ENCODE peak calls at places on chromosomes 3 and 15, in ten cellular contexts. L is effector CD4-positive, alpha-beta T cell; N is ACHN; Y is myocyte; H is left ventricle myocardium inferior; C is NCI-H524; M is T-helper 9 cell; Z is C1 segment of cervical spinal cord; S is naive B cell; W is CD8-positive, alpha-beta memory T cell. Q is an unnamed sample.

GRCh38 chr3:24363242-24363641 is 131.4 kb downstream of the THRB start:
- DNase-seq in L (no peak), N (no peak), Y (no peak), H (no peak), C (no peak), M (no peak), Z (no peak), S (no peak), W (no peak), Q (peak)

GRCh38 chr3:177102526-177102925 is 94.8 kb downstream of the TBL1XR1 start:
- DNase-seq in L (no peak), N (no peak), Y (no peak), H (no peak), C (no peak), M (no peak), Z (no peak), S (no peak), W (no peak), Q (no peak)

GRCh38 chr3:157417247-157417646 is 19.4 kb upstream of the PTX3 start:
- DNase-seq in L (no peak), N (peak), Y (peak), H (no peak), C (no peak), M (no peak), Z (no peak), S (no peak), W (no peak), Q (no peak)

GRCh38 chr3:63877737-63878393 is 14.2 kb downstream of the ATXN7 start:
- DNase-seq in L (no peak), N (no peak), Y (no peak), H (no peak), C (peak), M (no peak), Z (no peak), S (no peak), W (no peak), Q (no peak)

GRCh38 chr3:160473233-160473632 is 23.6 kb upstream of the TRIM59 start:
- DNase-seq in L (no peak), N (no peak), Y (peak), H (no peak), C (no peak), M (no peak), Z (no peak), S (no peak), W (no peak), Q (no peak)

GRCh38 chr3:59771760-59772159 is 721.9 kb upstream of the CFAP20DC start:
- DNase-seq in L (no peak), N (peak), Y (peak), H (no peak), C (no peak), M (no peak), Z (no peak), S (no peak), W (no peak), Q (no peak)

GRCh38 chr3:106341090-106341489 is 472.3 kb upstream of the CBLB start:
- DNase-seq in L (no peak), N (no peak), Y (peak), H (no peak), C (peak), M (no peak), Z (no peak), S (no peak), W (no peak), Q (no peak)

GRCh38 chr15:25890532-25890931 is 27.4 kb upstream of the ATP10A start:
- DNase-seq in L (no peak), N (no peak), Y (no peak), H (no peak), C (no peak), M (no peak), Z (no peak), S (no peak), W (no peak), Q (no peak)

GRCh38 chr15:63385911-63386531 is 4.4 kb upstream of the CA12 start:
- DNase-seq in L (no peak), N (no peak), Y (no peak), H (no peak), C (no peak), M (no peak), Z (no peak), S (no peak), W (no peak), Q (no peak)

GRCh38 chr3:29950232-29950631 is 656.2 kb upstream of the TGFBR2 start:
- DNase-seq in L (no peak), N (no peak), Y (no peak), H (no peak), C (no peak), M (no peak), Z (no peak), S (no peak), W (no peak), Q (no peak)

GRCh38 chr15:35047528-35047927 is 37.6 kb downstream of the NANOGP8 start:
- DNase-seq in L (no peak), N (peak), Y (no peak), H (no peak), C (no peak), M (no peak), Z (no peak), S (no peak), W (no peak), Q (peak)

GRCh38 chr15:62988701-62989100 is 53.8 kb upstream of the TPM1 start:
- DNase-seq in L (no peak), N (no peak), Y (no peak), H (no peak), C (no peak), M (no peak), Z (no peak), S (no peak), W (no peak), Q (no peak)

GRCh38 chr15:68434021-68434420 is 2.1 kb upstream of the ITGA11 start:
- DNase-seq in L (no peak), N (no peak), Y (no peak), H (no peak), C (no peak), M (no peak), Z (no peak), S (no peak), W (no peak), Q (no peak)

GRCh38 chr3:146382386-146382785 is 87.0 kb downstream of the PLSCR2 start:
- DNase-seq in L (no peak), N (peak), Y (peak), H (no peak), C (no peak), M (no peak), Z (no peak), S (no peak), W (no peak), Q (peak)

Q was measured in HT-29.